ENCODE peak calls at places on chromosomes 12 and 14, in four cellular contexts. M is mesendoderm, A is H1, Z is IMR-90. B is an unnamed sample.

GRCh38 chr14:53432378-53432802 is 279.3 kb upstream of the DDHD1 start:
- DNase-seq in M (peak; percentile 84), Z (peak; percentile 60), A (peak; percentile 51), B (peak; percentile 68)

GRCh38 chr12:88127099-88127498 is 14.8 kb downstream of the CEP290 start:
- DNase-seq in Z (no peak), A (no peak), M (no peak), B (no peak)

GRCh38 chr12:64098709-64099354 is 123.3 kb downstream of the KICS2 start:
- DNase-seq in A (no peak), Z (peak; percentile 84), M (no peak), B (no peak)

GRCh38 chr12:57846285-57846576 is 298 bp downstream of the CTDSP2 start:
- DNase-seq in A (no peak), Z (no peak), M (peak; percentile 72), B (no peak)

GRCh38 chr12:28378749-28379148 is 188.5 kb downstream of the CCDC91 start:
- DNase-seq in A (no peak), M (no peak), Z (peak; percentile 57), B (no peak)

GRCh38 chr14:65599375-65599774 is 186.8 kb downstream of the FUT8 start:
- DNase-seq in Z (peak; percentile 29), M (no peak), A (no peak), B (no peak)

GRCh38 chr14:75837151-75837787 is 144.5 kb downstream of the TGFB3 start:
- DNase-seq in Z (no peak), M (no peak), A (no peak), B (no peak)

GRCh38 chr12:100208834-100209233 is 8.2 kb downstream of the ACTR6 start:
- DNase-seq in Z (no peak), A (no peak), M (no peak), B (no peak)

GRCh38 chr12:48988030-48988649 is 10.0 kb downstream of the WNT1 start:
- DNase-seq in M (peak; percentile 79), A (peak; percentile 98), Z (peak; percentile 37), B (peak; percentile 92)

GRCh38 chr12:4134434-4134762 is 139.2 kb upstream of the CCND2 start:
- DNase-seq in Z (no peak), A (no peak), M (peak; percentile 84), B (peak; percentile 70)

GRCh38 chr12:3193131-3193530 is 116.0 kb downstream of the TSPAN9 start:
- DNase-seq in A (no peak), M (no peak), Z (no peak), B (no peak)

GRCh38 chr12:13204428-13204827 is 7.9 kb downstream of the EMP1 start:
- DNase-seq in M (no peak), Z (peak; percentile 93), A (no peak), B (peak; percentile 57)

GRCh38 chr14:68337279-68337678 is 455.6 kb downstream of the ZFP36L1 start:
- DNase-seq in M (no peak), A (no peak), Z (no peak), B (no peak)

GRCh38 chr14:37172936-37173613 is 669 bp upstream of the SLC25A21 start:
- DNase-seq in Z (no peak), M (no peak), A (no peak), B (no peak)

GRCh38 chr14:33794791-33795300 is 156.0 kb downstream of the EGLN3 start:
- DNase-seq in Z (no peak), A (no peak), M (no peak), B (no peak)

GRCh38 chr14:29553427-29553826 is 374.2 kb downstream of the PRKD1 start:
- DNase-seq in Z (no peak), M (no peak), A (no peak), B (no peak)

GRCh38 chr12:80233926-80234325 is 134.6 kb downstream of the OTOGL start:
- DNase-seq in Z (no peak), A (no peak), M (no peak), B (no peak)

GRCh38 chr12:76137611-76138010 is 53.1 kb upstream of the NAP1L1 start:
- DNase-seq in Z (peak; percentile 55), M (peak; percentile 74), A (no peak), B (no peak)

DNA sequence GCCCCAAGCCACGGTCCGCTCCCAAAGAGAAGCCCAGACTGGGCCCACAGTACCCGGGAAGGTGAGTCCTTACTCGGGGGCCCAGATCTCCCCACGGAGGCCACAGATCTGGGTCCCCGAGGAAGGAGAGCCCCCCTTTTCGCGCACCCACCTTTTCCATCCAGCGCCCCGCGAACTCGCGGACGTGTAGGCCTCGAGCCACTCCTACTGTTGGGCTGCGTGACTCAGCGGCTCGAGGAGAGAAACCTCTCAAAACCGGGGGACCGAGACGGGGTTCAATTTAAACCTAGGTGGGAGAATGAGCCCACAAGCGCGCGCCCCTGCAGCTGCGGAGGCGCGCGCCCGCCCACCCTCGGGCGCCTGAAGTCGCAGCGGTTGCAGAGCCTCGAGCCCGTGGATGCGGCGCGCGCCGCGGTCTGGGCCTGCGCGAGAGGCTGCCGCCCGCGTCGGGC is 6.3 kb downstream of the SIX6 start:
- DNase-seq in A (no peak), M (no peak), Z (no peak), B (no peak)
- H4K8ac ChIP-seq in A (peak overlapping the region; percentile 72), M (peak overlapping the region; percentile 58), Z (no peak overlapping the region), B (no peak overlapping the region)

DNA sequence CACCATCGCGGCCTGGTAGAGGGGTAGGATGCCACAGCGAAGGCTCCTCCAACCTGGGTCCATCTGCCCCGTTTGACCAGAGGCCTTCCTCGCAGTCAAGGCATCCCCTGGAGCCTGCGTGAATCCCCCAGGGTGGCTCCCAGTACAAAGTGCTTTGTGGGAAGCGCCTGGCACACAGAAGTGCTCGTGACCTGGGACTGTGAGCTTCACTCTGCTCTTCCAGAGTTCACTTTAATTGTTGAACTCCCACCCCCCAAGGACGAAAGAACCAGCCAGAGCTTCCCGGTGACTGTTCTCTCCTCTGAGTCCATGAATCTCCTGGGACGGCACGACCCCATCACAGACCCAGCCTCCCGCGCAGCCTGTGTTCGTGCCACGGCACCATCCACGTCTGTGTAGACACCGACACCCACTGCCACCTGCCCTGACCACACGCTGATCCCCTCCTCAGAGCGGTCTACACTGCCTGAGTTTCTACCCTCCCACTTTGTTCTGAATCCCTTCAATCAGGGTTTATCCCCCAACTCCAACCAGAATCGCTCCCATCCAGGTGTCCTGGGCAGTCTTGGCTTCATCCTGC is 15.9 kb downstream of the P2RX2 start:
- DNase-seq in Z (no peak), M (no peak), A (no peak), B (no peak)
- H2BK5ac ChIP-seq in Z (no peak overlapping the region), M (no peak overlapping the region), A (no peak overlapping the region), B (no peak overlapping the region)

DNA sequence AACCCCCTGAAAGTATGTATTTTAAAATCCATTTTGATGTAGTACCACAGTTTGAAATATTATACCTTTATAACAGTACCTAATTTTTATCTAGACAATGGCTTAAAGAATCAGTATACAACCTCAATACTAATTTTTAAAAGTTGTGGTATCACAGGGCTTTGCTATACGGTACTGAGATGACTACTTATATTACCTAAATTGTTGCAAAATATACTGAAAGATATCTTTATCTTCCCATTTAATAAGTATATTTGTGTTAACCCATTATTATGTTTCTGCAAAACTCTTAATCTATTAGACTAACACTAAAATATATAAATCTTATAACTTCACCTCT is 67.1 kb downstream of the RALGAPA1 start:
- DNase-seq in Z (no peak), M (no peak), A (no peak), B (no peak)
- H3K56ac ChIP-seq in Z (no peak overlapping the region), M (no peak overlapping the region), A (no peak overlapping the region), B (no peak overlapping the region)

GRCh38 chr14:69719501-69719951 is 47.4 kb upstream of the SRSF5 start:
- DNase-seq in Z (peak; percentile 98), A (no peak), M (no peak), B (peak; percentile 40)
- H4K8ac ChIP-seq in Z (peak overlapping the region; percentile 5), A (no peak overlapping the region), M (no peak overlapping the region), B (no peak overlapping the region)

DNA sequence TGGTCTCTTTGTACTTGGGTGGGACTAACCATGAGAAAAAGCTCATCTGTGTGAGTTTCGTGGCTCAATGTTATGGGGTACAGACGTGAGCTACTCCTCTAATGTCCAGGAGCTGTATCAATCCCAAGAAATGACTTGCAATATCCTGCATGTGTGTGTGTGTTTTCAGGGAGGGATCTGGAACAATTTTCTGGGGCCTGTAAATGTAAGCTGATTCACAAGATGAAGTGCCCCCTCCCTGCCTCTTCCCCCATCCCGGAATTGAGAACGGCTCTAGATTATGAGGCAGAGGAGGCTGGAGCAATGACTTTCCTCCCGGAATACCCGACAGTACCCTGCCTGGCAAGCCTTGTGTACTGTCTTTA is 53.9 kb downstream of the TMX1 start:
- DNase-seq in M (no peak), A (no peak), Z (no peak), B (no peak)
- H2BK5ac ChIP-seq in M (no peak overlapping the region), A (no peak overlapping the region), Z (peak overlapping the region; percentile 80), B (no peak overlapping the region)

GRCh38 chr12:108478611-108479010 is 36.5 kb upstream of the FICD start:
- DNase-seq in M (no peak), A (no peak), Z (no peak), B (no peak)

GRCh38 chr12:108475396-108475795 is 39.7 kb upstream of the FICD start:
- DNase-seq in Z (no peak), A (no peak), M (no peak), B (no peak)

GRCh38 chr12:108477055-108477880 is 37.8 kb upstream of the FICD start:
- DNase-seq in A (no peak), M (no peak), Z (no peak), B (no peak)

GRCh38 chr12:108479364-108480070 is 35.6 kb upstream of the FICD start:
- DNase-seq in A (no peak), M (no peak), Z (no peak), B (no peak)

DNA sequence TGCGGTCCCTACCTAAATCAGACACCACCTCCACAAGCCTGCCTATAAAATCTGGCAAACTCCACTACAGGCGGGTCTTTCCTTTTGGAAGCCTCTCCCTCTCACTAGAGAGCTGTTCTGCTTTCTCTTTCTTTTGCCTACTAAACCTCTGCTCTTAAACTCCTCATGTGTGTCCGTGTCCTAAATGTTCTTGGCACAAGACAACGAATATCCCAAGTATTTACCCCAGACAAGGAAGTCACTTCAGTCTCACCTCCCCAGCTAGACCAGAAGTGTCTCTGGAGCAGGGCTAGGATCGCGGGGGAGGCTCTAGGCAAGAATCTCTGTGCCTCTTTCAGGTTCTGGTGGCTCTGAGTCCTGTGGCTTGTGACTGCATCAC is 37.2 kb upstream of the FICD start:
- DNase-seq in Z (no peak), A (no peak), M (no peak), B (no peak)
- H3K56ac ChIP-seq in Z (no peak overlapping the region), A (no peak overlapping the region), M (no peak overlapping the region), B (no peak overlapping the region)

DNA sequence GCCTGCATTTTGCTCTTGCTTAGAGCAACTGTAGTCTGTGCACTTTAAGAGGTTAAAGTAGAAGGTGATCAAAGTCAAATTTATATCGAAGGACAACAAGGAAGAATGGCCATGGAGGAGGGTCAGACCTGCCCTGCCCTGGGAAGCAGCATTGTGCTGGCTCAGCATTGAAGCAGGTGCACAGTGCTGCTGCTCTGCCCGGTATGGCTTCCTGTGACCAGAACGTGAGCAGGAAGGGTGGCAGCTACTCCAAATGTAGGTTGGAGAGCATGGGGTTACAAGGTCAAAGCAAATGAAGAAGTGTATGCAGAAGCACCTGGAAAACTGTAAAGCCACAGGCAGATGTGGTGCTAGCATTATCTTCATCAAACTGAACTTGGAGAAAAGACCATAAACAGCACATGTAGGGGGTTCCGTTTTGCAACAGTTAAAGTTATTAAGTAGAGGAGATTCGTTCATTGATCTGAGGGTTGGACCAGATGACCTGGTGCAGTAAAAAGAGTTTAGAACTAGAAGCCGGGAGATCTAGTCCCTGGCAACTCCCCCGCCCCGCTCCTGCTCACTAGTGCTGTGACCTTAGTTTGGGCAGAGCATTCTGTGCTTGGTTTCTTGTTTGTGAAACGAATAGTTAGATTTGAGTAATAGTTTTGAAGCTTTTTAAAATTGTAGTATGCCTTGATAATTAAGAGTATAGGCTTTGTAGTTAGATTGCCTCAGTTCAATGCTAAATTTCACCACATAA is 84.2 kb downstream of the SCN8A start:
- DNase-seq in Z (no peak), A (no peak), M (no peak), B (no peak)
- H4K8ac ChIP-seq in Z (no peak overlapping the region), A (no peak overlapping the region), M (no peak overlapping the region), B (no peak overlapping the region)

GRCh38 chr12:121711925-121712461 is 559 bp upstream of the TMEM120B start:
- DNase-seq in A (no peak), M (peak; percentile 72), Z (no peak), B (no peak)
- H2BK5ac ChIP-seq in A (peak overlapping the region; percentile 71), M (no peak overlapping the region), Z (peak overlapping the region; percentile 48), B (no peak overlapping the region)